ENCODE peak calls at places on chromosomes 4 and X, in seven cellular contexts. E is breast epithelium, J is neuronal stem cell, Q is SK-N-SH, C is tibial artery, P is thoracic aorta, A is thyroid gland. S is an unnamed sample.

GRCh38 chr4:121380448-121381147 is at the start of gene QRFPR:
- DNase-seq in E (no peak), J (peak; percentile 29), Q (peak; percentile 9), C (no peak), P (no peak), A (no peak), S (no peak)

GRCh38 chrX:151153086-151153485 is 23.3 kb upstream of the GPR50 start:
- DNase-seq in E (no peak), J (peak; percentile 40), Q (no peak), C (no peak), P (no peak), A (peak; percentile 9), S (no peak)

GRCh38 chr4:40749717-40750460 is at the start of gene NSUN7:
- DNase-seq in E (peak; percentile 64), J (peak; percentile 64), Q (peak; percentile 91), C (no peak), P (no peak), A (peak; percentile 91), S (no peak)

GRCh38 chrX:68440940-68441339 is 7.6 kb upstream of the OPHN1 start:
- DNase-seq in E (no peak), J (no peak), Q (peak; percentile 42), C (peak; percentile 50), P (peak; percentile 8), A (peak; percentile 85), S (peak; percentile 33)

GRCh38 chr4:31034550-31034949 is 314.4 kb downstream of the PCDH7 start:
- DNase-seq in E (no peak), J (no peak), Q (peak; percentile 32), C (no peak), P (no peak), A (no peak), S (no peak)

GRCh38 chr4:86661006-86661405 is 66.9 kb downstream of the PTPN13 start:
- DNase-seq in E (no peak), J (no peak), Q (no peak), C (no peak), P (no peak), A (no peak), S (no peak)

GRCh38 chr4:72679666-72680065 is 110.6 kb upstream of the ADAMTS3 start:
- DNase-seq in E (no peak), J (no peak), Q (no peak), C (no peak), P (no peak), A (no peak), S (no peak)

GRCh38 chr4:81471361-81472248 is at the start of gene RASGEF1B:
- DNase-seq in E (peak; percentile 90), J (peak; percentile 67), Q (peak; percentile 79), C (peak; percentile 85), P (peak; percentile 40), A (peak; percentile 93), S (peak; percentile 72)

GRCh38 chrX:66045894-66046293 is 6.0 kb upstream of the VSIG4 start:
- DNase-seq in E (no peak), J (no peak), Q (no peak), C (no peak), P (no peak), A (no peak), S (no peak)

GRCh38 chr4:74790652-74791051 is 3.7 kb downstream of the BTC start:
- DNase-seq in E (no peak), J (no peak), Q (no peak), C (no peak), P (no peak), A (no peak), S (no peak)

GRCh38 chrX:77628294-77629025 is 157.6 kb downstream of the ATRX start:
- DNase-seq in E (no peak), J (no peak), Q (no peak), C (no peak), P (no peak), A (no peak), S (no peak)

GRCh38 chrX:17374619-17375360 is at the start of gene NHS:
- DNase-seq in E (peak; percentile 52), J (peak; percentile 70), Q (peak; percentile 88), C (peak; percentile 63), P (no peak), A (peak; percentile 69), S (peak; percentile 52)

GRCh38 chr4:1309261-1310010 is 19.7 kb downstream of the MAEA start:
- DNase-seq in E (peak; percentile 81), J (peak; percentile 90), Q (peak; percentile 99), C (peak; percentile 93), P (peak; percentile 80), A (peak; percentile 98), S (peak; percentile 84)

GRCh38 chr4:86834901-86835300 is 14.3 kb downstream of the SLC10A6 start:
- DNase-seq in E (no peak), J (no peak), Q (no peak), C (no peak), P (no peak), A (no peak), S (no peak)

GRCh38 chr4:108201774-108202173 is 33.0 kb upstream of the LEF1 start:
- DNase-seq in E (no peak), J (no peak), Q (no peak), C (no peak), P (no peak), A (no peak), S (no peak)

GRCh38 chr4:8494983-8495548 is 54.5 kb downstream of the TRMT44 start:
- DNase-seq in E (no peak), J (no peak), Q (no peak), C (no peak), P (no peak), A (no peak), S (no peak)

GRCh38 chr4:24063771-24064170 is 173.9 kb upstream of the PPARGC1A start:
- DNase-seq in E (no peak), J (no peak), Q (peak; percentile 11), C (no peak), P (no peak), A (peak; percentile 61), S (no peak)

GRCh38 chr4:126405369-126405982 is 1090.7 kb downstream of the FAT4 start:
- DNase-seq in E (no peak), J (no peak), Q (no peak), C (no peak), P (no peak), A (no peak), S (no peak)

GRCh38 chr4:71545168-71545567 is 206.3 kb downstream of the SLC4A4 start:
- DNase-seq in E (no peak), J (no peak), Q (no peak), C (no peak), P (no peak), A (no peak), S (no peak)

GRCh38 chrX:154074199-154074598 is 23.3 kb downstream of the MECP2 start:
- DNase-seq in E (no peak), J (no peak), Q (no peak), C (no peak), P (no peak), A (no peak), S (no peak)

GRCh38 chrX:134419784-134420183 is 40.2 kb upstream of the HPRT1 start:
- DNase-seq in E (no peak), J (no peak), Q (no peak), C (no peak), P (no peak), A (no peak), S (no peak)

GRCh38 chrX:134418317-134419113 is 41.5 kb upstream of the HPRT1 start:
- DNase-seq in E (no peak), J (no peak), Q (no peak), C (no peak), P (no peak), A (no peak), S (no peak)

GRCh38 chrX:134416106-134416505 is 43.9 kb upstream of the HPRT1 start:
- DNase-seq in E (no peak), J (no peak), Q (no peak), C (no peak), P (no peak), A (no peak), S (no peak)
- H3K9me3 ChIP-seq in E (no peaks in the 10 kb centered on the region), J (no peaks in the 10 kb centered on the region), Q (no peaks in the 10 kb centered on the region), C (no peaks in the 10 kb centered on the region), P (no peaks in the 10 kb centered on the region), A (no peaks in the 10 kb centered on the region), S (no peaks in the 10 kb centered on the region)

DNA sequence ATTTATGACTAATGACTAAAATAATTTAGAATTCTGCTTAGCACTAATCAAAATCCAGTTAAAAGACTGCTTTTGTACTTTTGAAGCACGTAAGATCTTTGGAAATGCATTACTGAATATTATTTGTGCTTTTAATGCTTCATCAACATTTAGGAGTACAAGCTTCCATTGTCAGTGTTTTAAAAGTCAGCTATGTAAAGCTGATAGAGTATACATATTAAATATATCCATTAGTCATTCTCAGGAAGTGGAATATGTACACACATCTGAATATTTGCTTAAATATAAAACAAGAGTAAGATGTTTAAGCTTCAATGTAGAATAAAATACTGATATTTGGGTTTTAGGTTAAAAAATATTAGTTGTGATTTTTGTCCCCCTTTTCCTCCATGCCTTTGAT is 54.1 kb downstream of the ANK2 start:
- DNase-seq in E (no peak), J (no peak), Q (no peak), C (no peak), P (no peak), A (no peak), S (no peak)
- H3K27ac ChIP-seq in E (no peak overlapping the region), J (no peak overlapping the region), Q (no peak overlapping the region), C (no peak overlapping the region), P (no peak overlapping the region), A (no peak overlapping the region), S (no peak overlapping the region)

GRCh38 chrX:79154612-79155358 is 10.3 kb downstream of the GPR174 start:
- DNase-seq in E (no peak), J (no peak), Q (no peak), C (no peak), P (no peak), A (no peak), S (no peak)

GRCh38 chrX:79147477-79147876 is 3.0 kb downstream of the GPR174 start:
- DNase-seq in E (no peak), J (no peak), Q (no peak), C (no peak), P (no peak), A (no peak), S (no peak)

GRCh38 chrX:79156818-79157217 is 12.3 kb downstream of the GPR174 start:
- DNase-seq in E (no peak), J (no peak), Q (no peak), C (no peak), P (no peak), A (no peak), S (no peak)

DNA sequence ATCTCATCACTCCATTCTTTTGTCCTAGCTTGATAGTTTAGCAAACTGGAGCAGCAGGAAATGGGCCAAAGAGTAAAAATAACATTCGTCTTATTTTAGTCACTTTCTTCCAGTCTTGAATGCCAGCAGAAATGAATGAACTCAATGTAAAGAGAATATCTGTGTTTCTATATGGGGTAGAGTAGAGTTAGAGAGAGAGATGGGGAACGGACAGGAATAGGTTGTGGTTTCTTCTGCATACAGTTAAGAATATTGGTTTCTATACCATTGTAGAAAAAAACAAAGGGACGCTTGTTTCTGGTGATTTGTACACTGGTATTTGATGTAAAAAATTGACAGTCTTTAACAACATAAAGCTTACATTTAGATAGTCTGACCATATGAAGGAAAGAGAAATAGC is 8.9 kb downstream of the GPR174 start:
- DNase-seq in E (no peak), J (no peak), Q (no peak), C (no peak), P (no peak), A (no peak), S (no peak)
- H3K4me1 ChIP-seq in E (no peaks in the 10 kb centered on the region), J (no peaks in the 10 kb centered on the region), Q (no peaks in the 10 kb centered on the region), C (no peaks in the 10 kb centered on the region), P (no peaks in the 10 kb centered on the region), A (peaks cover 7% of the 10 kb centered on the region), S (no peaks in the 10 kb centered on the region)

DNA sequence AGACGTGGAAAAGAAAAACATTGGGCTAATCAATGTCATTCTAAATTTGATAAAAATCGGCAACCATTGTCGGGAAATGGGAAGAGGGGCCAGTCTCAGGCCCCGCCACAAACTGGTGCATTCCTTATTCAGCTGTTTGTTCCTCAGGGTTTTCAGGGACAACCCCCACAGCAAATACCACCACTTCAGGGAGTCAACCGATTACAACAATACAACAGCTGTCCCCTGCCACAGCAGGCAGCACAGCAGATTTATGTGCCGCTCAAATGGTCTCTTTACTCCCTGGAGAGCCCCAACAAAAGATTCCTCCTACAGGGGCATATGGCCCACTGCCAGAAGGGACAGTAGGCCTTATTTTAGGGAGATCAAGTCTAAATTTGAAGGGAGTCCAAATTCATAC is 61.9 kb downstream of the ZNF732 start:
- DNase-seq in E (no peak), J (no peak), Q (no peak), C (no peak), P (no peak), A (no peak), S (no peak)
- H3K9me3 ChIP-seq in E (peaks cover 26% of the 10 kb centered on the region), J (peaks cover 77% of the 10 kb centered on the region), Q (peaks cover 12% of the 10 kb centered on the region), C (no peaks in the 10 kb centered on the region), P (peaks cover 9% of the 10 kb centered on the region), A (no peaks in the 10 kb centered on the region), S (peaks cover 16% of the 10 kb centered on the region)